ENCODE peak calls at places on chromosomes 5 and 9, in eight cellular contexts. X, Y, Q, H, U, A, N and S are unnamed samples.

GRCh38 chr9:20315672-20316071 is 306.6 kb downstream of the MLLT3 start:
- DNase-seq in Q (peak; percentile 88), U (peak; percentile 61), X (peak; percentile 51), A (no peak), Y (no peak), H (no peak), N (peak; percentile 85), S (no peak)

GRCh38 chr5:919356-920000 is 26.8 kb downstream of the TRIP13 start:
- DNase-seq in A (no peak), N (no peak), Y (no peak), X (no peak), Q (no peak), U (no peak), H (peak; percentile 27), S (no peak)

GRCh38 chr9:100652850-100653249 is 75.0 kb downstream of the CAVIN4 start:
- DNase-seq in Y (no peak), X (no peak), H (no peak), A (no peak), U (no peak), N (no peak), Q (no peak), S (no peak)

GRCh38 chr9:109986423-109987055 is 206.5 kb downstream of the PALM2AKAP2 start:
- DNase-seq in A (no peak), X (peak; percentile 90), Y (no peak), Q (peak; percentile 94), N (peak; percentile 91), H (no peak), U (peak; percentile 83), S (no peak)

GRCh38 chr5:170755679-170756456 is 27.7 kb upstream of the GABRP start:
- DNase-seq in U (no peak), Q (no peak), H (no peak), Y (no peak), N (no peak), A (peak; percentile 88), X (no peak), S (no peak)

GRCh38 chr9:133207540-133208170 is 1.4 kb downstream of the OBP2B start:
- DNase-seq in Q (no peak), A (no peak), U (no peak), X (no peak), H (no peak), Y (no peak), N (no peak), S (no peak)

GRCh38 chr5:110873773-110874437 is 135.1 kb downstream of the SLC25A46 start:
- DNase-seq in X (no peak), Q (no peak), Y (no peak), U (no peak), N (no peak), H (no peak), A (no peak), S (no peak)

GRCh38 chr5:45225571-45226031 is 416.9 kb downstream of the MRPS30 start:
- DNase-seq in N (no peak), A (no peak), Q (no peak), H (no peak), X (no peak), Y (no peak), U (no peak), S (no peak)

GRCh38 chr9:127520941-127521918 is 69.9 kb downstream of the LRSAM1 start:
- DNase-seq in A (no peak), Y (no peak), U (peak; percentile 79), X (no peak), Q (peak; percentile 87), H (no peak), N (peak; percentile 83), S (no peak)

GRCh38 chr9:134469041-134469875 is 143.0 kb downstream of the RXRA start:
- DNase-seq in A (peak; percentile 78), N (peak; percentile 36), X (no peak), U (no peak), Y (no peak), Q (no peak), H (no peak), S (no peak)

DNA sequence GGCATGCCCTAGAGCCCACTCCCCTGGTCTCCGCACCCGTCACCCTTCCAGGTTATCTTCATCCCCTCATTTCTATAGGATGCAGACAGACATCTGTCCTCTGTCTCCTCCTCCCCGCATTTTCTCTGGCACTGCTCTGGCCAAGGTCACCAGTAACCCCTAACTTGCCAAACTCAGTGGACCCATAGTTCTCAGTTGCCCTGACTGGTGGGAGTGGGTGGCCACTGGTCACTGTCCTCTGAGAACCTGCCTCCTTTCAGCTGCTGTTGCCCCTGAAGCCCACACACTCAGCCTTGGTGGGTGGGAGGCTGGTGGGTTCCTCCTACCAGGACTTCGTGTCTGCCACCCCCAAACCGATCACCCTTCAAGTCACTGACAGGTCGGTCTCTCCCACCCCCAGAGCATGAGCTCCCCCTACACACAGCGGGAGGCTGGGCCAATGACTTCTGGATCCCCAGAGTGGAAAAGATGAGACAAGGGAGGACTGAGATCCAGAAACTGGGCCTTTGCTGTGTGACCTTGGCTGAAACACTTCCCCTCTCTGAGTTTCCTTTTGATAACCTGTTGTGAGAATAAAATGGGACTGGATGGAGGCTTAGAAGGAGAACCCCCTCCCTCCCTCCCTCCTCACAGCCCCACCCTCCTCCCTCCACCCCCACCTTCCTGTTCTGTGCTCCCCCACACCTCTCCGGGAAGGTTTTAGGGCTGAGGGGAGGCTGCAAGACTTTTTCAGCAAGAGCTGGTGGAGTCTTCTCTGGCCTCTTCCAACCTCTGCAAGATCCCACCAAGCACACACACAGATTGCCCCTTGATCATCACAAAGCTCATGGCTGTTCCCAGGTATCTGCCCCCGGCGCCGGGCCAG is 2.4 kb upstream of the DBN1 start:
- DNase-seq in A (no peak), Q (no peak), U (no peak), H (no peak), X (no peak), Y (no peak), N (no peak), S (no peak)
- TF ChIP-seq CTCF in A (no peak), Q (no peak), U (no peak), H (no peak), X (no peak), Y (no peak), N (no peak), S (no peak)

DNA sequence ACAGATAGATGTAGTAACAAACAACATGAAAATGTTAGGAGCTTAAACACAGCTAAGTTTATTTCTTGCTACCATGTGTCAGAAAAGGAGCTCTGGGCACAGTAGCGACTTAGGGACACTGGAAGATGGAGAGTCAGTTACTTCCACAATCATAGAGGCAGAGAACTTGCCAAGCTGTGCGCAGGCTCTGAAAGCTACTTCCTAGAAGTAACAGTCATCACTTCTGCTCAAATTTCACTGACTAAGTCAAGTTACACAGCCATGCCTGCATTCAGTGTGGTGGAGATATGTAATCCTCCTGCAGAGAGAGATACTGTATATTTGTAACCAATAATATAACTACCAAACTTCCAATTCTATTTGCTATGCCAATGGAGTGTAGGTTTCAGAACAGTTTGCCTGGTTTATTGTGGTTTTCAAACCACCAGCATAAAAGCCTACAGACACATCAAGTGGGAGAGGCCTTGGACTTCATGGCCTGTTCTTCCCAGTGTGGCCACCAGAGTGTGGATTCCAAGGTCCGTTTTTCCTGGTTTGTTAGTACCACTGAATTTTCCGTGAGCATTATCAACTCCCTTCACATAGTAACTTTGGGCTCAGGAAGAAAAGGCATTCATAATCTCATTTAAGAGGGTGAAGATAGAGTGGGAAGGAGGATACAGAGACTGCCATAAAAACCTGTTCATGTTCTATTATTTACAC is 268.1 kb downstream of the PJA2 start:
- DNase-seq in X (no peak), N (peak; percentile 48), A (no peak), H (no peak), Q (peak; percentile 57), U (peak; percentile 10), Y (no peak), S (no peak)
- TF ChIP-seq CTCF in X (no peak), N (peak; percentile 20), A (no peak), H (no peak), Q (peak; percentile 11), U (no peak), Y (no peak), S (no peak)

GRCh38 chr5:144485540-144485939 is 314.9 kb downstream of the KCTD16 start:
- DNase-seq in N (no peak), H (no peak), U (no peak), A (no peak), Q (no peak), X (no peak), Y (no peak), S (no peak)
- TF ChIP-seq CTCF in N (no peak), H (no peak), U (no peak), A (no peak), Q (no peak), X (no peak), Y (no peak), S (no peak)

GRCh38 chr5:130452744-130453143 is 548.5 kb downstream of the CHSY3 start:
- DNase-seq in H (no peak), N (no peak), Q (no peak), A (no peak), Y (no peak), U (no peak), X (no peak), S (no peak)
- TF ChIP-seq CTCF in H (no peak), N (no peak), Q (no peak), A (no peak), Y (no peak), U (no peak), X (no peak), S (no peak)

DNA sequence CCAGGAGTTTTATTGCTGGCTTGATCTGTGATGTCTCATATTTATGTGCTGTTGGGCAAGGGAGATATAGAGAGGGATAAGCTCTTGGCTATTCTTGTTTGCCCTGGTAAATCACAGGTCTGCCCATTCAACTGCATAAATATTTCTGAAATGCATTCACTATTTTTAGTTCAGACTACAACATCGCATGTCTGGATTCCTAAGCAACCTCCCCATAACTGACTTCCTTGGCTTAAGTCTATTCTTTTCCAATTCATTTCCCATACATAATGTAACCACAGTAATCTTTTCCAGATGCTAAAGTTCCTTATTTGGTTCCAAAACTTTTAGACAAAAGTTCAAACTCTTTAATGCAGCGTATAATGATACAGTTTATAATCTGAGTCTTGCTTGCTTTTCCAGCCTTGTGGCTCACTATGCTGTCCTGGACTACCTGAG is 321.4 kb upstream of the ACTBL2 start:
- DNase-seq in X (peak; percentile 95), N (peak; percentile 75), U (peak; percentile 76), Q (peak; percentile 77), H (no peak), A (no peak), Y (no peak), S (no peak)
- TF ChIP-seq CTCF in X (no peak), N (no peak), U (no peak), Q (no peak), H (no peak), A (no peak), Y (no peak), S (no peak)

GRCh38 chr5:15501057-15501791 is 1.2 kb downstream of the FBXL7 start:
- DNase-seq in Y (peak; percentile 90), X (no peak), A (no peak), H (peak; percentile 80), Q (peak; percentile 72), N (peak; percentile 78), U (peak; percentile 65), S (no peak)
- TF ChIP-seq CTCF in Y (peak; percentile 30), X (peak; percentile 33), A (no peak), H (peak; percentile 24), Q (peak; percentile 24), N (peak; percentile 28), U (peak; percentile 23), S (no peak)

GRCh38 chr5:112491257-112491656 is 72.2 kb upstream of the EPB41L4A start:
- DNase-seq in Q (peak; percentile 7), A (no peak), H (no peak), U (no peak), Y (no peak), N (no peak), X (no peak), S (no peak)
- TF ChIP-seq CTCF in Q (peak; percentile 42), A (no peak), H (peak; percentile 33), U (peak; percentile 32), Y (peak; percentile 50), N (peak; percentile 39), X (peak; percentile 11), S (peak; percentile 25)